ENCODE peak calls at places on chromosomes 2 and 18, in four cellular contexts. T is transverse colon, X is left lung, A is fibroblast of lung. U is an unnamed sample.

GRCh38 chr2:49770919-49771318 is 616.6 kb upstream of the FSHR start:
- DNase-seq in T (peak; percentile 8), X (peak; percentile 44), A (no peak), U (no peak)

GRCh38 chr2:145380436-145381017 is 860.6 kb upstream of the ZEB2 start:
- DNase-seq in T (no peak), X (no peak), A (peak; percentile 75), U (no peak)

GRCh38 chr18:56327171-56327885 is 311.1 kb downstream of the TXNL1 start:
- DNase-seq in T (no peak), X (no peak), A (peak; percentile 45), U (no peak)

GRCh38 chr2:102850888-102851287 is 89.1 kb downstream of the TMEM182 start:
- DNase-seq in T (no peak), X (peak; percentile 78), A (no peak), U (no peak)

GRCh38 chr2:60559880-60560279 is 6.4 kb upstream of the BCL11A start:
- DNase-seq in T (no peak), X (no peak), A (no peak), U (no peak)

GRCh38 chr2:105763076-105763475 is 18.4 kb downstream of the NCK2 start:
- DNase-seq in T (no peak), X (no peak), A (no peak), U (no peak)

GRCh38 chr18:42310956-42311355 is 355.9 kb downstream of the PIK3C3 start:
- DNase-seq in T (no peak), X (no peak), A (no peak), U (no peak)

GRCh38 chr2:223267160-223267951 is 215.4 kb downstream of the KCNE4 start:
- DNase-seq in T (no peak), X (no peak), A (no peak), U (no peak)

GRCh38 chr2:62074233-62074632 is 121.7 kb upstream of the B3GNT2 start:
- DNase-seq in T (no peak), X (no peak), A (no peak), U (no peak)

GRCh38 chr2:18845854-18846253 is 256.5 kb upstream of the NT5C1B start:
- DNase-seq in T (no peak), X (no peak), A (peak; percentile 32), U (no peak)

GRCh38 chr2:39390126-39390692 is 46.9 kb downstream of the MAP4K3 start:
- DNase-seq in T (no peak), X (no peak), A (no peak), U (no peak)

GRCh38 chr2:143581134-143581533 is 451.9 kb downstream of the ARHGAP15 start:
- DNase-seq in T (no peak), X (no peak), A (no peak), U (no peak)

GRCh38 chr18:45068563-45069191 is 388.0 kb downstream of the SETBP1 start:
- DNase-seq in T (no peak), X (no peak), A (no peak), U (no peak)

GRCh38 chr2:72082887-72083286 is 64.8 kb downstream of the CYP26B1 start:
- DNase-seq in T (no peak), X (peak; percentile 71), A (no peak), U (no peak)

GRCh38 chr2:210428415-210429179 is 48.0 kb downstream of the LANCL1 start:
- DNase-seq in T (no peak), X (no peak), A (peak; percentile 31), U (no peak)

GRCh38 chr2:240255165-240255491 is 114.7 kb upstream of the OTOS start:
- DNase-seq in T (no peak), X (peak; percentile 57), A (no peak), U (no peak)

GRCh38 chr2:26557244-26557925 is 79.5 kb upstream of the OTOF start:
- DNase-seq in T (no peak), X (peak; percentile 41), A (no peak), U (no peak)

GRCh38 chr18:58572181-58572580 is 56.7 kb downstream of the ALPK2 start:
- DNase-seq in T (peak; percentile 20), X (no peak), A (peak; percentile 100), U (no peak)

GRCh38 chr2:182445566-182445965 is 18.7 kb upstream of the PDE1A start:
- DNase-seq in T (no peak), X (no peak), A (peak; percentile 5), U (no peak)

GRCh38 chr2:219661197-219661954 is 33.9 kb downstream of the SLC4A3 start:
- DNase-seq in T (no peak), X (no peak), A (peak; percentile 23), U (no peak)

DNA sequence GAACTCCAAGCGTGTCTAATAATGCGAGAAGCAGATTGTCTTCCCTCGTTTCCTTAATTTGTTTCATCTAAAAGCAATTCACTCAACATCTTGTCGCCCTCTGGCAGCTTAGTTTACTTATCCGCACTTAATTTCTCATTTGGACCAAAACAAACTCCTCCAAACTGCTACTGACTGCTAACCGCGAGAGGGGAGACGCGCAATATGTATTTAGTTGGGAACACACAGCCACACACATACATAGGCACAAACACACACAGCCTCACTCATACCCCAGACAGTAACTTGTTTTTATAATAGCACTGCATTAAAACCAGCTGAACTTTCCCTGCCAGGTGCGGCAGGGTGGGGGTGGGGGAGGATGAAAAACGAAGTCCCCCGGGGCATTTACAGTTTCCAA is 2.6 kb downstream of the ERBB4 start:
- DNase-seq in T (no peak), X (no peak), A (no peak), U (no peak)
- H3K4me3 ChIP-seq in T (no peak overlapping the region), X (no peak overlapping the region), A (no peak overlapping the region), U (no peak overlapping the region)

GRCh38 chr2:176097820-176098365 is 1.7 kb upstream of the HOXD12 start:
- DNase-seq in T (no peak), X (no peak), A (no peak), U (no peak)
- TF ChIP-seq CTCF in T (no peak), X (no peak), A (no peak), U (no peak)

GRCh38 chr2:200373973-200374416 is 67.5 kb downstream of the SPATS2L start:
- DNase-seq in T (peak; percentile 21), X (no peak), A (no peak), U (no peak)
- H3K4me1 ChIP-seq in T (peaks cover 30% of the 10 kb centered on the region), X (peaks cover 53% of the 10 kb centered on the region), A (peaks cover 21% of the 10 kb centered on the region), U (peaks cover 44% of the 10 kb centered on the region)

GRCh38 chr18:50313031-50313607 is 25.6 kb upstream of the CXXC1 start:
- DNase-seq in T (no peak), X (no peak), A (no peak), U (no peak)

GRCh38 chr18:50311573-50312106 is 24.1 kb upstream of the CXXC1 start:
- DNase-seq in T (no peak), X (no peak), A (no peak), U (no peak)

GRCh38 chr18:50312296-50313030 is 25.0 kb upstream of the CXXC1 start:
- DNase-seq in T (no peak), X (no peak), A (no peak), U (no peak)

GRCh38 chr18:50313873-50314460 is 26.5 kb upstream of the CXXC1 start:
- DNase-seq in T (no peak), X (no peak), A (no peak), U (no peak)

DNA sequence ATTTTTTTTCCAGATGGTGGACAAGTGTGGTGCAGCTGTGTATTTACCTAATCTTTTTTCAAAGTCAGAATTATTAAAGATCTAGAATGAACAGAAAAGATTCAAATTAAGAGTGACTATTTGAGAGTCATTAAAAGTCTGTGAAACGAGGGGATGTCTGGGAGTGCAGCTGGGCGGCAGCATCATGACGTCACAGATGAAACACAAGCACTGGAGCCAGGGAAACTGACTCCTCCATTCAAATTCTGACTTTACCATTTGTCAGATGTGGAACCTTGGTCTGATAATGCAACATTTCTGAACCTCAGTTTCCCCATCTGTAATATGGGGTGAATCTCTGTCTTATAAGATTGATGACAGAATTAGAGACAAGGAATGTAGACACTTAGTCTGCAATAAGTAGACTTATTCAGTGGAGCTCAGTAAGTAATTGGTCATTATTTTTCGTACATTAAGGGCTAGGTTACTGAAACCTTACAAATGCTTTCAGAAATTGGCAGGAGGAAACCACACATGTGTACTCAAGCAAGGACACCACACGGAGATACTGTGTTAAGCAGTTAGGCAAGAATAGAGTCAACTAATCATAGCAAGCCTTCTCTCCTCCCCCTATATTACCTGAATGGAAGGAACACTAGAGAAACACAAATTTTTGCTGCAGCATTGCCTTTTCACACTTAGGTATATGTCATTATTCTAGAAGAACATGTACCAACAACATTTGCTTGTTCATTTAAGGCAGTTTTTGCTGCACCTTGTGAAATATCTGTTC is 27.8 kb upstream of the CXXC1 start:
- DNase-seq in T (no peak), X (no peak), A (no peak), U (no peak)
- H3K4me3 ChIP-seq in T (no peak overlapping the region), X (no peak overlapping the region), A (no peak overlapping the region), U (no peak overlapping the region)

GRCh38 chr2:230814616-230815015 is 50.1 kb upstream of the ITM2C start:
- DNase-seq in T (no peak), X (no peak), A (peak; percentile 55), U (no peak)
- TF ChIP-seq CTCF in T (peak; percentile 14), X (no peak), A (peak; percentile 59), U (no peak)

U was measured in mucosa of descending colon.